ENCODE peak calls at places on chromosomes 6 and 20, in nine cellular contexts. D, M, E, I, F, T, J, V and O are unnamed samples.

GRCh38 chr6:103154779-103155572 is 1704.7 kb downstream of the HACE1 start:
- DNase-seq in I (no peak), J (no peak), V (no peak), M (no peak), E (no peak), D (no peak), F (no peak), T (no peak), O (no peak)

GRCh38 chr6:15987569-15987968 is 141.3 kb upstream of the MYLIP start:
- DNase-seq in I (no peak), J (no peak), T (no peak), M (no peak), V (no peak), F (no peak), E (no peak), D (no peak), O (no peak)

GRCh38 chr20:56765172-56766073 is 136.3 kb downstream of the TFAP2C start:
- DNase-seq in I (no peak), V (no peak), F (no peak), E (no peak), J (no peak), M (peak), T (no peak), D (no peak), O (no peak)

GRCh38 chr20:52060794-52061714 is 130.5 kb downstream of the ZFP64 start:
- DNase-seq in D (peak), T (no peak), F (no peak), M (no peak), I (no peak), V (no peak), E (peak), J (no peak), O (peak)

GRCh38 chr6:25889877-25890853 is 16.1 kb upstream of the SLC17A3 start:
- DNase-seq in D (peak), T (no peak), E (peak), I (no peak), J (peak), F (no peak), M (no peak), V (no peak), O (peak)

GRCh38 chr20:50721881-50722281 is 9.5 kb upstream of the PARD6B start:
- DNase-seq in F (peak), I (no peak), T (no peak), J (no peak), D (peak), E (no peak), V (no peak), M (peak), O (no peak)

GRCh38 chr20:50224052-50224451 is 33.4 kb downstream of the CEBPB start:
- DNase-seq in T (no peak), V (no peak), D (no peak), M (no peak), J (no peak), E (no peak), I (no peak), F (no peak), O (no peak)

GRCh38 chr20:36856196-36856595 is 19.7 kb upstream of the TLDC2 start:
- DNase-seq in J (no peak), T (no peak), E (no peak), I (no peak), F (no peak), M (peak), V (no peak), D (peak), O (no peak)

GRCh38 chr6:12436683-12437082 is 146.5 kb downstream of the EDN1 start:
- DNase-seq in E (peak), J (no peak), V (no peak), I (no peak), F (no peak), M (no peak), T (no peak), D (no peak), O (no peak)

GRCh38 chr20:32111287-32111686 is 1.8 kb downstream of the TM9SF4 start:
- DNase-seq in V (no peak), E (no peak), I (no peak), D (no peak), T (no peak), M (no peak), F (no peak), J (no peak), O (no peak)

GRCh38 chr6:6851059-6851658 is 256.6 kb upstream of the RREB1 start:
- DNase-seq in F (peak), T (no peak), V (peak), E (peak), I (no peak), D (peak), J (peak), M (peak), O (peak)

GRCh38 chr6:36550473-36551000 is 3.3 kb upstream of the STK38 start:
- DNase-seq in I (no peak), D (no peak), T (no peak), E (no peak), V (no peak), J (peak), M (no peak), F (no peak), O (no peak)

GRCh38 chr6:161353208-161353613 is 79.3 kb upstream of the AGPAT4 start:
- DNase-seq in I (no peak), D (no peak), T (no peak), F (no peak), J (no peak), V (no peak), M (no peak), E (no peak), O (peak)

GRCh38 chr6:37794825-37795224 is 24.7 kb upstream of the ZFAND3 start:
- DNase-seq in T (no peak), I (no peak), E (no peak), M (no peak), J (no peak), V (no peak), F (no peak), D (no peak), O (no peak)

GRCh38 chr6:63764318-63764916 is 128.8 kb downstream of the PHF3 start:
- DNase-seq in I (no peak), E (peak), V (no peak), D (no peak), M (no peak), T (no peak), J (peak), F (no peak), O (peak)

GRCh38 chr6:3835055-3835731 is 14.0 kb upstream of the FAM50B start:
- DNase-seq in T (no peak), J (no peak), E (peak), I (no peak), M (no peak), D (peak), V (no peak), F (peak), O (peak)

GRCh38 chr6:11525468-11526155 is 11.9 kb upstream of the TMEM170B start:
- DNase-seq in V (peak), I (no peak), D (no peak), F (peak), M (no peak), J (no peak), E (no peak), T (no peak), O (no peak)

GRCh38 chr6:170175644-170176620 is 114.9 kb downstream of the DLL1 start:
- DNase-seq in M (no peak), E (no peak), D (peak), I (no peak), T (no peak), F (no peak), V (no peak), J (no peak), O (no peak)

GRCh38 chr6:138289739-138290138 is 71.4 kb upstream of the PBOV1 start:
- DNase-seq in T (no peak), I (peak), J (peak), E (no peak), V (no peak), M (no peak), D (no peak), F (no peak), O (peak)

GRCh38 chr6:78868124-78868523 is 773 bp downstream of the IRAK1BP1 start:
- DNase-seq in J (peak), M (no peak), D (no peak), F (no peak), T (no peak), I (no peak), E (peak), V (no peak), O (no peak)